ENCODE peak calls at places on chromosome 9, in five cellular contexts. K is NT2/D1; Q is ovary; O is mucosa of descending colon; A is activated CD8-positive, alpha-beta memory T cell treated with anti-CD3 and anti-CD28 coated beads, Interleukin-2, amount 50 U/mL, for 4 hours. Y is an unnamed sample.

GRCh38 chr9:2234371-2234893 is 219.3 kb downstream of the SMARCA2 start:
- DNase-seq in K (no peak), Q (peak; percentile 56), O (no peak), A (no peak), Y (no peak)

GRCh38 chr9:9498147-9498546 is 1114.7 kb downstream of the PTPRD start:
- DNase-seq in K (no peak), Q (no peak), O (no peak), A (no peak), Y (no peak)

GRCh38 chr9:36845844-36846243 is 188.2 kb downstream of the PAX5 start:
- DNase-seq in K (no peak), Q (no peak), O (no peak), A (no peak), Y (no peak)

GRCh38 chr9:136644593-136645342 is 17.9 kb upstream of the EGFL7 start:
- DNase-seq in K (no peak), Q (peak; percentile 40), O (peak; percentile 90), A (peak; percentile 67), Y (peak; percentile 86)

GRCh38 chr9:106482733-106483132 is 380.2 kb upstream of the ZNF462 start:
- DNase-seq in K (no peak), Q (no peak), O (no peak), A (no peak), Y (no peak)

GRCh38 chr9:84145780-84146179 is 165.2 kb downstream of the RMI1 start:
- DNase-seq in K (no peak), Q (no peak), O (no peak), A (no peak), Y (no peak)

GRCh38 chr9:107888773-107889227 is 399.2 kb upstream of the KLF4 start:
- DNase-seq in K (no peak), Q (no peak), O (no peak), A (no peak), Y (no peak)

GRCh38 chr9:12329623-12329985 is 363.6 kb upstream of the TYRP1 start:
- DNase-seq in K (no peak), Q (no peak), O (no peak), A (no peak), Y (no peak)

GRCh38 chr9:708556-709432 is 132.7 kb upstream of the DMRT1 start:
- DNase-seq in K (no peak), Q (no peak), O (no peak), A (no peak), Y (no peak)

GRCh38 chr9:87336407-87336806 is 161.3 kb upstream of the DAPK1 start:
- DNase-seq in K (no peak), Q (no peak), O (no peak), A (no peak), Y (no peak)

GRCh38 chr9:76560481-76560891 is 101.5 kb downstream of the GCNT1 start:
- DNase-seq in K (no peak), Q (no peak), O (no peak), A (no peak), Y (peak; percentile 28)

GRCh38 chr9:72476617-72477375 is 44.6 kb upstream of the TMC1 start:
- DNase-seq in K (no peak), Q (no peak), O (no peak), A (peak; percentile 23), Y (no peak)

GRCh38 chr9:105055922-105056321 is 128.0 kb upstream of the ABCA1 start:
- DNase-seq in K (no peak), Q (no peak), O (no peak), A (no peak), Y (no peak)

GRCh38 chr9:108553111-108553635 is 302.6 kb downstream of the ACTL7B start:
- DNase-seq in K (no peak), Q (no peak), O (no peak), A (no peak), Y (no peak)

GRCh38 chr9:76257224-76257794 is 136.9 kb downstream of the RFK start:
- DNase-seq in K (no peak), Q (peak; percentile 57), O (no peak), A (no peak), Y (peak; percentile 40)

GRCh38 chr9:105281926-105282325 is 37.5 kb downstream of the SLC44A1 start:
- DNase-seq in K (no peak), Q (no peak), O (no peak), A (no peak), Y (no peak)

GRCh38 chr9:88804289-88804596 is 187.0 kb upstream of the S1PR3 start:
- DNase-seq in K (no peak), Q (no peak), O (no peak), A (no peak), Y (no peak)

GRCh38 chr9:91711755-91712591 is 238.1 kb downstream of the ROR2 start:
- DNase-seq in K (no peak), Q (no peak), O (no peak), A (peak; percentile 49), Y (no peak)

GRCh38 chr9:85741112-85741874 is 461 bp downstream of the AGTPBP1 start:
- DNase-seq in K (peak; percentile 35), Q (peak; percentile 49), O (no peak), A (peak; percentile 50), Y (peak; percentile 49)

GRCh38 chr9:134994926-134995791 is 77.4 kb upstream of the FCN1 start:
- DNase-seq in K (no peak), Q (no peak), O (no peak), A (no peak), Y (no peak)

GRCh38 chr9:135130266-135130976 is 43.0 kb downstream of the OLFM1 start:
- DNase-seq in K (no peak), Q (no peak), O (peak; percentile 43), A (no peak), Y (peak; percentile 43)

GRCh38 chr9:91883503-91883902 is 66.5 kb downstream of the ROR2 start:
- DNase-seq in K (no peak), Q (no peak), O (no peak), A (no peak), Y (no peak)

GRCh38 chr9:136438909-136439549 is 616 bp downstream of the INPP5E start:
- DNase-seq in K (no peak), Q (no peak), O (peak; percentile 59), A (peak; percentile 60), Y (no peak)

GRCh38 chr9:4674783-4675182 is 4.6 kb upstream of the CDC37L1 start:
- DNase-seq in K (no peak), Q (no peak), O (no peak), A (no peak), Y (no peak)